ENCODE peak calls at places on chromosomes 2 and 18, in ten cellular contexts. Z is OCI-LY7; H is stimulated activated CD4-positive, alpha-beta T cell treated with anti-CD3 and anti-CD28 coated beads, Interleukin-15, amount 100 ng/mL, for 1 hour; M is kidney epithelial cell; L is NCI-H1092; U is M059J; R is activated naive CD4-positive, alpha-beta T cell; I is spleen; N is NCI-H446 treated with DMSO at 0.1 percent for 48 hours; E is NAMALWA. Q is an unnamed sample.

GRCh38 chr2:205731521-205731965 is 49.2 kb downstream of the NRP2 start:
- DNase-seq in R (no peak), M (no peak), N (no peak), L (no peak), H (no peak), U (no peak), I (no peak), Z (no peak), E (no peak), Q (no peak)

GRCh38 chr18:10374615-10375295 is 79.7 kb upstream of the APCDD1 start:
- DNase-seq in E (no peak), U (peak), Z (no peak), M (no peak), R (no peak), N (no peak), L (no peak), H (no peak), I (no peak), Q (no peak)

GRCh38 chr2:128803222-128803621 is 484.6 kb upstream of the HS6ST1 start:
- DNase-seq in N (no peak), E (no peak), Z (no peak), H (no peak), M (no peak), I (no peak), L (no peak), U (no peak), R (no peak), Q (no peak)

GRCh38 chr2:217705461-217705860 is 297.3 kb downstream of the TNS1 start:
- DNase-seq in L (no peak), I (no peak), Z (no peak), M (no peak), E (no peak), N (no peak), R (no peak), U (peak), H (no peak), Q (no peak)

GRCh38 chr2:233813236-233814062 is 35.3 kb downstream of the MROH2A start:
- DNase-seq in Z (no peak), U (no peak), E (no peak), N (no peak), I (peak), L (no peak), R (no peak), M (no peak), H (no peak), Q (no peak)

GRCh38 chr2:133063792-133064191 is 393.8 kb upstream of the LYPD1 start:
- DNase-seq in N (no peak), L (no peak), R (no peak), H (no peak), E (peak), Z (peak), U (no peak), I (no peak), M (peak), Q (no peak)

GRCh38 chr18:39460136-39460535 is 1894.5 kb upstream of the CELF4 start:
- DNase-seq in L (no peak), E (no peak), M (no peak), R (no peak), U (peak), N (no peak), H (no peak), I (no peak), Z (no peak), Q (no peak)

GRCh38 chr2:149040451-149040850 is 2.0 kb downstream of the LYPD6B start:
- DNase-seq in Z (peak), M (no peak), I (no peak), R (no peak), U (peak), L (no peak), N (no peak), H (peak), E (peak), Q (no peak)

GRCh38 chr2:120939595-120940318 is 204.1 kb downstream of the GLI2 start:
- DNase-seq in M (peak), Z (no peak), H (no peak), L (no peak), I (no peak), N (no peak), E (no peak), U (peak), R (no peak), Q (no peak)

GRCh38 chr18:13501896-13502295 is 224.5 kb downstream of the FAM210A start:
- DNase-seq in Z (peak), E (peak), N (no peak), U (no peak), M (peak), H (no peak), R (no peak), I (no peak), L (no peak), Q (no peak)

GRCh38 chr18:48884306-48885235 is 66.2 kb downstream of the SMAD7 start:
- DNase-seq in L (no peak), H (no peak), R (no peak), I (peak), Z (no peak), N (no peak), E (no peak), U (no peak), M (no peak), Q (no peak)

GRCh38 chr2:187976667-187977333 is 314.9 kb upstream of the GULP1 start:
- DNase-seq in N (no peak), L (no peak), R (no peak), Z (no peak), E (no peak), I (no peak), M (no peak), H (no peak), U (no peak), Q (no peak)

GRCh38 chr2:203330434-203330833 is 2.2 kb downstream of the ABI2 start:
- DNase-seq in I (no peak), E (no peak), U (peak), M (no peak), L (no peak), N (no peak), R (no peak), Z (no peak), H (no peak), Q (no peak)

GRCh38 chr2:240106765-240107164 is 29.3 kb downstream of the COPS9 start:
- DNase-seq in M (no peak), H (no peak), N (no peak), R (no peak), E (no peak), U (no peak), Z (no peak), I (no peak), L (no peak), Q (no peak)

GRCh38 chr2:146944601-146945000 is 900.2 kb upstream of the ACVR2A start:
- DNase-seq in R (no peak), L (no peak), Z (no peak), N (no peak), I (no peak), E (no peak), U (no peak), M (no peak), H (no peak), Q (no peak)

GRCh38 chr2:212424090-212424489 is 114.5 kb downstream of the ERBB4 start:
- DNase-seq in I (no peak), E (no peak), U (peak), H (no peak), M (no peak), N (no peak), L (no peak), R (no peak), Z (no peak), Q (no peak)

GRCh38 chr2:208064220-208064951 is 39.1 kb upstream of the PLEKHM3 start:
- DNase-seq in N (no peak), I (no peak), Z (no peak), U (peak), H (no peak), M (peak), R (no peak), E (no peak), L (no peak), Q (no peak)

GRCh38 chr2:119629323-119629825 is 49.6 kb upstream of the TMEM177 start:
- DNase-seq in N (no peak), I (no peak), U (no peak), H (no peak), M (no peak), L (no peak), Z (no peak), E (no peak), R (no peak), Q (no peak)

GRCh38 chr18:26865557-26865956 is at the start of gene AQP4:
- DNase-seq in M (no peak), Z (no peak), R (no peak), E (no peak), U (no peak), L (no peak), N (no peak), I (no peak), H (no peak), Q (no peak)

GRCh38 chr18:54822872-54823845 is 5.1 kb upstream of the RAB27B start:
- DNase-seq in Z (no peak), N (no peak), M (peak), E (no peak), H (no peak), U (peak), L (no peak), I (no peak), R (no peak), Q (no peak)

GRCh38 chr2:172429351-172429968 is 2.1 kb downstream of the ITGA6 start:
- DNase-seq in U (no peak), H (no peak), N (no peak), R (no peak), E (peak), Z (no peak), M (no peak), I (no peak), L (no peak), Q (no peak)

GRCh38 chr2:161954103-161954502 is 119.9 kb downstream of the DPP4 start:
- DNase-seq in R (no peak), Z (no peak), L (no peak), U (no peak), E (no peak), M (no peak), H (no peak), I (no peak), N (peak), Q (no peak)

GRCh38 chr2:234628953-234629352 is 132.1 kb upstream of the ARL4C start:
- DNase-seq in H (no peak), Z (no peak), N (no peak), L (no peak), U (peak), I (no peak), R (no peak), E (no peak), M (no peak), Q (no peak)

GRCh38 chr2:155997538-155997937 is 335.0 kb downstream of the NR4A2 start:
- DNase-seq in H (no peak), L (no peak), Z (no peak), U (no peak), R (no peak), I (no peak), N (no peak), M (no peak), E (no peak), Q (no peak)

GRCh38 chr2:64035067-64035942 is 16.1 kb upstream of the VPS54 start:
- DNase-seq in N (no peak), I (no peak), H (no peak), E (no peak), U (no peak), M (no peak), L (no peak), R (no peak), Z (no peak), Q (no peak)

GRCh38 chr18:48803518-48803917 is 147.2 kb downstream of the SMAD7 start:
- DNase-seq in U (no peak), N (no peak), H (no peak), M (no peak), I (peak), R (no peak), L (no peak), E (peak), Z (no peak), Q (no peak)

GRCh38 chr2:225040862-225041209 is 1.4 kb downstream of the DOCK10 start:
- DNase-seq in R (no peak), H (peak), E (peak), I (peak), M (no peak), N (peak), Z (peak), U (no peak), L (no peak), Q (no peak)

GRCh38 chr2:163593941-163594340 is 141.9 kb downstream of the FIGN start:
- DNase-seq in R (no peak), L (no peak), E (no peak), U (no peak), Z (no peak), N (no peak), M (no peak), H (no peak), I (no peak), Q (no peak)

GRCh38 chr2:73611193-73611592 is 31.0 kb downstream of the NAT8 start:
- DNase-seq in R (no peak), U (no peak), H (no peak), L (no peak), M (no peak), E (no peak), Z (no peak), N (no peak), I (no peak), Q (no peak)

GRCh38 chr18:68244786-68245185 is 470.1 kb downstream of the TMX3 start:
- DNase-seq in Z (no peak), I (no peak), U (peak), N (peak), L (no peak), H (no peak), E (no peak), R (no peak), M (no peak), Q (no peak)

GRCh38 chr18:35432565-35433001 is 55.4 kb upstream of the ZNF396 start:
- DNase-seq in I (no peak), R (no peak), U (no peak), L (no peak), E (no peak), N (no peak), Z (no peak), M (no peak), H (no peak), Q (no peak)

GRCh38 chr2:240968731-240969624 is 29.4 kb upstream of the SNED1 start:
- DNase-seq in Z (no peak), E (no peak), R (no peak), U (no peak), L (no peak), I (peak), N (no peak), H (no peak), M (no peak), Q (no peak)

GRCh38 chr18:22347624-22348511 is 69.8 kb downstream of the CTAGE1 start:
- DNase-seq in R (no peak), E (no peak), N (no peak), I (no peak), M (no peak), H (no peak), U (peak), L (no peak), Z (no peak), Q (no peak)

GRCh38 chr2:241804326-241805276 is 4.4 kb upstream of the NEU4 start:
- DNase-seq in M (peak), I (peak), U (no peak), L (no peak), H (no peak), E (peak), N (no peak), R (no peak), Z (peak), Q (no peak)